ENCODE peak calls at places on chromosomes 5 and 9, in eight cellular contexts. E is activated CD4-positive, CD25-positive, alpha-beta regulatory T cell treated with anti-CD3 and anti-CD28 coated beads, Interleukin-2, amount 50 U/mL, for 24 hours; L is CD8-positive, alpha-beta T cell; U is foreskin keratinocyte; T is HepG2; W is Panc1; M is T-helper 17 cell; Q is aorta. P is an unnamed sample.

GRCh38 chr9:129242971-129243561 is 65.0 kb upstream of the IER5L start:
- ATAC-seq in E (no peak), L (no peak), U (no peak), T (no peak), W (no peak), M (no peak), Q (peak; percentile 83), P (peak; percentile 20)

GRCh38 chr9:113999256-114000062 is 78.6 kb downstream of the AMBP start:
- ATAC-seq in E (no peak), L (no peak), U (peak; percentile 51), T (no peak), W (no peak), M (no peak), Q (no peak), P (no peak)

GRCh38 chr9:2677927-2678889 is 39.1 kb upstream of the KCNV2 start:
- ATAC-seq in E (no peak), L (no peak), U (peak; percentile 39), T (no peak), W (no peak), M (no peak), Q (no peak), P (no peak)

GRCh38 chr9:97928968-97929604 is 6.8 kb upstream of the TRMO start:
- ATAC-seq in E (no peak), L (no peak), U (no peak), T (no peak), W (no peak), M (no peak), Q (no peak), P (no peak)

GRCh38 chr9:93945400-93946337 is 9.5 kb downstream of the BARX1 start:
- ATAC-seq in E (no peak), L (no peak), U (no peak), T (no peak), W (peak; percentile 28), M (no peak), Q (no peak), P (no peak)

GRCh38 chr9:94289691-94290090 is 30.6 kb downstream of the ZNF169 start:
- ATAC-seq in E (no peak), L (no peak), U (no peak), T (no peak), W (no peak), M (no peak), Q (no peak), P (no peak)

GRCh38 chr9:110919609-110920008 is 118.7 kb downstream of the LPAR1 start:
- ATAC-seq in E (no peak), L (no peak), U (peak; percentile 78), T (no peak), W (no peak), M (no peak), Q (peak; percentile 66), P (peak; percentile 23)

GRCh38 chr5:159186319-159186718 is 23.0 kb downstream of the RNF145 start:
- ATAC-seq in E (no peak), L (no peak), U (no peak), T (no peak), W (no peak), M (no peak), Q (no peak), P (no peak)

GRCh38 chr9:33439731-33440130 is 7.7 kb downstream of the AQP3 start:
- ATAC-seq in E (no peak), L (no peak), U (peak; percentile 10), T (no peak), W (no peak), M (no peak), Q (no peak), P (no peak)

GRCh38 chr5:154776167-154776566 is 21.0 kb downstream of the LARP1 start:
- ATAC-seq in E (no peak), L (no peak), U (no peak), T (no peak), W (no peak), M (no peak), Q (no peak), P (no peak)

GRCh38 chr5:96838483-96839395 is 31.0 kb upstream of the ERAP1 start:
- ATAC-seq in E (no peak), L (no peak), U (peak; percentile 70), T (no peak), W (no peak), M (no peak), Q (no peak), P (no peak)

GRCh38 chr9:5493597-5494511 is 16.5 kb upstream of the PDCD1LG2 start:
- ATAC-seq in E (peak; percentile 89), L (no peak), U (peak; percentile 87), T (no peak), W (no peak), M (peak; percentile 49), Q (peak; percentile 29), P (peak; percentile 84)

GRCh38 chr5:139733698-139734491 is 61.7 kb upstream of the PSD2 start:
- ATAC-seq in E (no peak), L (no peak), U (no peak), T (peak; percentile 97), W (peak; percentile 95), M (no peak), Q (peak; percentile 47), P (peak; percentile 36)

GRCh38 chr5:125140855-125141254 is 394.4 kb upstream of the ZNF608 start:
- ATAC-seq in E (no peak), L (no peak), U (no peak), T (no peak), W (no peak), M (no peak), Q (peak; percentile 36), P (peak; percentile 71)

GRCh38 chr9:93562157-93562556 is 14.2 kb upstream of the PHF2 start:
- ATAC-seq in E (no peak), L (no peak), U (no peak), T (no peak), W (no peak), M (no peak), Q (no peak), P (no peak)

GRCh38 chr9:36204906-36205547 is 14.3 kb downstream of the CLTA start:
- ATAC-seq in E (no peak), L (no peak), U (no peak), T (peak; percentile 83), W (peak; percentile 84), M (no peak), Q (peak; percentile 21), P (peak; percentile 72)

P was measured in SK-N-SH treated with all-trans-retinoic acid at 6 μM for 48 hours.